ENCODE peak calls at places on chromosomes 2 and 18, in nine cellular contexts. S is right atrium auricular region, X is IMR-90, A is cardiac muscle cell, H is hepatocyte, Q is pancreas, L is heart left ventricle, E is GM13977, N is tibial artery. Z is an unnamed sample.

GRCh38 chr18:39647627-39648502 is 2082.3 kb upstream of the CELF4 start:
- DNase-seq in L (no peak), H (peak; percentile 17), Q (no peak), S (no peak), A (peak; percentile 1), N (no peak), X (peak; percentile 94), E (no peak), Z (no peak)

GRCh38 chr18:8609711-8610441 is 639 bp downstream of the RAB12 start:
- DNase-seq in L (peak; percentile 24), S (no peak), X (no peak), H (peak; percentile 34), A (peak; percentile 30), E (no peak), N (no peak), Q (no peak), Z (peak; percentile 10)

GRCh38 chr2:171688129-171688465 is 828 bp downstream of the DYNC1I2 start:
- DNase-seq in H (peak; percentile 8), X (peak; percentile 37), L (no peak), E (no peak), Q (no peak), N (no peak), A (peak; percentile 27), S (no peak), Z (no peak)

GRCh38 chr18:3998698-3999333 is 456.3 kb downstream of the DLGAP1 start:
- DNase-seq in Q (no peak), L (no peak), H (peak; percentile 60), A (peak; percentile 36), X (peak; percentile 77), N (no peak), S (no peak), E (no peak), Z (peak; percentile 31)

GRCh38 chr18:44969214-44969842 is 288.6 kb downstream of the SETBP1 start:
- DNase-seq in N (no peak), S (no peak), X (no peak), A (no peak), E (no peak), L (no peak), H (no peak), Q (no peak), Z (no peak)

GRCh38 chr2:232777278-232777677 is 913 bp upstream of the KCNJ13 start:
- DNase-seq in H (no peak), A (no peak), N (no peak), S (no peak), X (no peak), Q (no peak), L (no peak), E (no peak), Z (no peak)

GRCh38 chr2:55887906-55888625 is 35.5 kb downstream of the EFEMP1 start:
- DNase-seq in E (no peak), L (no peak), Q (no peak), H (no peak), N (no peak), S (no peak), X (peak; percentile 94), A (no peak), Z (no peak)

GRCh38 chr2:161206491-161207032 is 46.3 kb downstream of the TANK start:
- DNase-seq in H (no peak), L (no peak), X (no peak), Q (no peak), S (no peak), E (no peak), A (no peak), N (no peak), Z (no peak)

GRCh38 chr2:119545076-119545475 is 827 bp downstream of the CFAP221 start:
- DNase-seq in L (no peak), Q (no peak), X (no peak), N (no peak), E (no peak), A (no peak), H (no peak), S (no peak), Z (no peak)

GRCh38 chr2:109143214-109144187 is 14.5 kb downstream of the SH3RF3 start:
- DNase-seq in A (no peak), X (peak; percentile 47), N (peak; percentile 12), E (peak; percentile 43), H (no peak), Q (no peak), S (no peak), L (no peak), Z (no peak)

GRCh38 chr2:229669841-229670240 is 44.5 kb downstream of the DNER start:
- DNase-seq in L (no peak), Q (no peak), H (no peak), S (no peak), E (no peak), A (no peak), N (no peak), X (no peak), Z (no peak)

GRCh38 chr2:101596346-101596745 is 101.2 kb upstream of the MAP4K4 start:
- DNase-seq in H (no peak), E (no peak), Q (no peak), S (no peak), L (no peak), N (no peak), X (peak; percentile 5), A (no peak), Z (no peak)

GRCh38 chr2:102103992-102104871 is 38.3 kb upstream of the IL1R1 start:
- DNase-seq in A (no peak), H (peak; percentile 64), X (peak; percentile 94), L (peak; percentile 55), E (peak; percentile 21), S (peak; percentile 92), N (peak; percentile 89), Q (peak; percentile 48), Z (no peak)

GRCh38 chr2:189548686-189549439 is 31.7 kb downstream of the SLC40A1 start:
- DNase-seq in H (no peak), X (peak; percentile 46), S (no peak), E (no peak), N (no peak), L (no peak), A (no peak), Q (no peak), Z (no peak)

GRCh38 chr2:23335550-23335949 is 49.4 kb upstream of the KLHL29 start:
- DNase-seq in Q (no peak), L (no peak), A (no peak), E (no peak), H (no peak), N (no peak), X (no peak), S (no peak), Z (no peak)

GRCh38 chr2:26608557-26608956 is 32.6 kb downstream of the CIB4 start:
- DNase-seq in E (no peak), L (no peak), X (no peak), N (peak; percentile 48), Q (no peak), A (no peak), S (no peak), H (no peak), Z (no peak)

GRCh38 chr2:237934186-237934585 is 32.6 kb upstream of the UBE2F start:
- DNase-seq in Q (no peak), A (no peak), N (peak; percentile 33), X (no peak), H (no peak), E (no peak), S (no peak), L (no peak), Z (no peak)

GRCh38 chr2:40282428-40282827 is 169.5 kb downstream of the SLC8A1 start:
- DNase-seq in S (no peak), H (no peak), L (no peak), X (peak; percentile 47), N (no peak), Q (no peak), E (no peak), A (no peak), Z (no peak)

GRCh38 chr2:181742908-181743722 is 62.8 kb upstream of the NEUROD1 start:
- DNase-seq in N (no peak), L (peak; percentile 18), S (no peak), H (peak; percentile 62), A (peak; percentile 54), X (peak; percentile 73), E (peak; percentile 36), Q (peak; percentile 52), Z (peak; percentile 40)
- TF ChIP-seq CTCF in N (peak; percentile 79), L (peak; percentile 47), S (peak; percentile 75), H (peak; percentile 79), A (peak; percentile 60), X (peak; percentile 77), E (peak; percentile 68), Q (peak; percentile 35), Z (peak; percentile 79)

DNA sequence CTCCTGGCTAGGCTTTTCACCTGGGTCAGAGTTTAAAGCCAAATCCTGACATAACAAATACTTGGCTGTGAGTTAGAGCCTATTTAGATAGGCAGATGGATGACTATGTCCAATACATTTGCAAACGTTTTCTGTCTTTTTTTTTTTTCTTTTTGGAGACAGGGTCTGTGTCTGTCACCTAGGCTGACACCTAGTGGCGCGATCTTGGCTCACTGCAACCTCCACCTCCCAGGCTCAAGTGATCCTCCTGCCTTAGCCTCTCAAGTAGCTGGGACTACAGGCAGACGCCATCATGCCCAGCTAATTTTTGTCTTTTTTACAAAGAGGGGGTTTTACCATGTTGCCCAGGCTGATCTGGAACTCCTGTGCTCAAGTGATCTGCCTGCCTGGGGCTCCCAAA is 124.8 kb downstream of the DYM start:
- DNase-seq in E (no peak), X (no peak), A (no peak), S (no peak), N (no peak), Q (no peak), H (no peak), L (no peak), Z (no peak)
- TF ChIP-seq CTCF in E (peak; percentile 24), X (no peak), A (no peak), S (no peak), N (no peak), Q (no peak), H (peak; percentile 3), L (no peak), Z (peak; percentile 33)

GRCh38 chr18:77131100-77131651 is 1.4 kb downstream of the MBP start:
- DNase-seq in A (no peak), S (no peak), N (peak; percentile 84), X (no peak), E (no peak), L (peak; percentile 65), Q (peak; percentile 66), H (peak; percentile 39), Z (no peak)
- TF ChIP-seq CTCF in A (no peak), S (no peak), N (no peak), X (no peak), E (no peak), L (no peak), Q (no peak), H (no peak), Z (no peak)

GRCh38 chr2:76953733-76954347 is 568.3 kb downstream of the LRRTM4 start:
- DNase-seq in A (peak; percentile 84), N (no peak), L (peak; percentile 5), E (peak; percentile 7), S (no peak), X (peak; percentile 41), Q (peak; percentile 30), H (peak; percentile 73), Z (peak; percentile 57)
- TF ChIP-seq CTCF in A (peak; percentile 58), N (peak; percentile 18), L (peak; percentile 42), E (peak; percentile 75), S (peak; percentile 53), X (peak; percentile 62), Q (peak; percentile 78), H (peak; percentile 81), Z (peak; percentile 87)

DNA sequence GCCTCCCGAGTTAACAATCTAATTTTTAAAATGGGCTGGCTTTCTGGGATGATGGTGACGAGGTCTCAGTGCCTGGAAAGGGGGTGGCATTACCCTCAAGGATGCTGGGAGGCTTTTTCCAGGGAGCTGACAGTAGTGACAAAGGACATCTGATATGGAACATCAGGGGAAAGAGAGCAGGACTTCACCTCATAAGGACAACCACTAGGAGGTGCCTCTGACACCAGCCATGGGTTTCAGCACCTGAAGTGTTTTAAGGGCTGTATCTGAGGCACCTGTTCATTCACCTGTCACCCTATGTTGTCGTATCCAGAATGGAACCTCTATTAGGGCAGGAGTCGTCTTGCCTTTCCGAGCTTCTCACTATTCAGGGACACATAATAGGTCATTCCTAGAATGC is 10.8 kb downstream of the IL36B start:
- DNase-seq in E (no peak), N (no peak), S (no peak), Q (no peak), H (peak; percentile 6), A (no peak), X (no peak), L (no peak), Z (no peak)
- TF ChIP-seq CTCF in E (peak; percentile 5), N (no peak), S (no peak), Q (no peak), H (no peak), A (no peak), X (no peak), L (no peak), Z (no peak)